ENCODE peak calls at places on chromosomes 1 and 21, in nine cellular contexts. One of them, this sample, is unnamed.

GRCh38 chr21:26845066-26845749 is at the start of gene ADAMTS1:
- DNase-seq in glutamatergic neuron: peak
- DNase-seq in endothelial cell: peak
- DNase-seq in lower lobe of right lung: peak
- DNase-seq in right lobe of liver: peak
- DNase-seq in RWPE1: peak
- DNase-seq in SK-N-SH: peak
- DNase-seq in WERI-Rb-1: no peak
- DNase-seq in breast epithelium: peak
- DNase-seq in this sample: peak

GRCh38 chr1:171740987-171741871 is 636 bp downstream of the VAMP4 start:
- DNase-seq in WERI-Rb-1: peak
- DNase-seq in breast epithelium: peak
- DNase-seq in glutamatergic neuron: peak
- DNase-seq in endothelial cell: peak
- DNase-seq in RWPE1: peak
- DNase-seq in right lobe of liver: peak
- DNase-seq in SK-N-SH: peak
- DNase-seq in lower lobe of right lung: peak
- DNase-seq in this sample: no peak

GRCh38 chr1:235943581-235944114 is 76.9 kb upstream of the LYST start:
- DNase-seq in breast epithelium: no peak
- DNase-seq in lower lobe of right lung: no peak
- DNase-seq in endothelial cell: no peak
- DNase-seq in glutamatergic neuron: no peak
- DNase-seq in right lobe of liver: peak
- DNase-seq in RWPE1: peak
- DNase-seq in SK-N-SH: no peak
- DNase-seq in WERI-Rb-1: no peak
- DNase-seq in this sample: no peak

GRCh38 chr1:45442272-45442671 is 48.7 kb downstream of the TESK2 start:
- DNase-seq in glutamatergic neuron: no peak
- DNase-seq in RWPE1: peak
- DNase-seq in SK-N-SH: no peak
- DNase-seq in endothelial cell: no peak
- DNase-seq in WERI-Rb-1: no peak
- DNase-seq in right lobe of liver: no peak
- DNase-seq in breast epithelium: no peak
- DNase-seq in lower lobe of right lung: no peak
- DNase-seq in this sample: no peak

GRCh38 chr1:220045356-220046051 is 801 bp downstream of the EPRS1 start:
- DNase-seq in lower lobe of right lung: no peak
- DNase-seq in WERI-Rb-1: no peak
- DNase-seq in glutamatergic neuron: no peak
- DNase-seq in endothelial cell: no peak
- DNase-seq in right lobe of liver: no peak
- DNase-seq in RWPE1: peak
- DNase-seq in SK-N-SH: peak
- DNase-seq in breast epithelium: no peak
- DNase-seq in this sample: no peak

GRCh38 chr1:15719721-15720120 is 16.3 kb upstream of the SLC25A34 start:
- DNase-seq in breast epithelium: no peak
- DNase-seq in SK-N-SH: no peak
- DNase-seq in RWPE1: no peak
- DNase-seq in WERI-Rb-1: peak
- DNase-seq in right lobe of liver: no peak
- DNase-seq in lower lobe of right lung: no peak
- DNase-seq in glutamatergic neuron: no peak
- DNase-seq in endothelial cell: no peak
- DNase-seq in this sample: no peak

GRCh38 chr1:202852163-202852904 is 36.6 kb downstream of the RABIF start:
- DNase-seq in WERI-Rb-1: peak
- DNase-seq in SK-N-SH: peak
- DNase-seq in lower lobe of right lung: no peak
- DNase-seq in endothelial cell: peak
- DNase-seq in RWPE1: peak
- DNase-seq in glutamatergic neuron: peak
- DNase-seq in breast epithelium: no peak
- DNase-seq in right lobe of liver: no peak
- DNase-seq in this sample: no peak

GRCh38 chr1:106768501-106768900 is 288.0 kb upstream of the PRMT6 start:
- DNase-seq in breast epithelium: no peak
- DNase-seq in WERI-Rb-1: no peak
- DNase-seq in RWPE1: peak
- DNase-seq in right lobe of liver: no peak
- DNase-seq in glutamatergic neuron: no peak
- DNase-seq in lower lobe of right lung: no peak
- DNase-seq in SK-N-SH: no peak
- DNase-seq in endothelial cell: no peak
- DNase-seq in this sample: no peak

GRCh38 chr1:93605812-93606512 is 75.7 kb downstream of the BCAR3 start:
- DNase-seq in lower lobe of right lung: no peak
- DNase-seq in right lobe of liver: no peak
- DNase-seq in endothelial cell: no peak
- DNase-seq in breast epithelium: no peak
- DNase-seq in RWPE1: peak
- DNase-seq in SK-N-SH: no peak
- DNase-seq in WERI-Rb-1: no peak
- DNase-seq in glutamatergic neuron: no peak
- DNase-seq in this sample: no peak

GRCh38 chr1:222570837-222571236 is 18.9 kb downstream of the TAF1A start:
- DNase-seq in breast epithelium: no peak
- DNase-seq in endothelial cell: no peak
- DNase-seq in RWPE1: no peak
- DNase-seq in WERI-Rb-1: no peak
- DNase-seq in right lobe of liver: no peak
- DNase-seq in lower lobe of right lung: no peak
- DNase-seq in glutamatergic neuron: no peak
- DNase-seq in SK-N-SH: no peak
- DNase-seq in this sample: no peak

GRCh38 chr21:33339135-33339534 is 14.4 kb downstream of the IFNAR1 start:
- DNase-seq in WERI-Rb-1: no peak
- DNase-seq in endothelial cell: no peak
- DNase-seq in breast epithelium: no peak
- DNase-seq in right lobe of liver: no peak
- DNase-seq in RWPE1: no peak
- DNase-seq in SK-N-SH: no peak
- DNase-seq in glutamatergic neuron: no peak
- DNase-seq in lower lobe of right lung: no peak
- DNase-seq in this sample: no peak

GRCh38 chr1:65255088-65256050 is 54.0 kb upstream of the DNAJC6 start:
- DNase-seq in WERI-Rb-1: peak
- DNase-seq in breast epithelium: no peak
- DNase-seq in SK-N-SH: peak
- DNase-seq in lower lobe of right lung: no peak
- DNase-seq in endothelial cell: peak
- DNase-seq in RWPE1: no peak
- DNase-seq in right lobe of liver: no peak
- DNase-seq in glutamatergic neuron: peak
- DNase-seq in this sample: no peak

GRCh38 chr1:27589841-27590426 is 14.0 kb downstream of the AHDC1 start:
- DNase-seq in lower lobe of right lung: peak
- DNase-seq in glutamatergic neuron: no peak
- DNase-seq in RWPE1: no peak
- DNase-seq in breast epithelium: no peak
- DNase-seq in SK-N-SH: peak
- DNase-seq in right lobe of liver: no peak
- DNase-seq in endothelial cell: no peak
- DNase-seq in WERI-Rb-1: no peak
- DNase-seq in this sample: no peak

GRCh38 chr1:165407398-165407797 is 37.5 kb downstream of the RXRG start:
- DNase-seq in right lobe of liver: no peak
- DNase-seq in breast epithelium: no peak
- DNase-seq in WERI-Rb-1: no peak
- DNase-seq in lower lobe of right lung: no peak
- DNase-seq in RWPE1: no peak
- DNase-seq in endothelial cell: no peak
- DNase-seq in SK-N-SH: peak
- DNase-seq in glutamatergic neuron: no peak
- DNase-seq in this sample: no peak

GRCh38 chr1:67173988-67174387 is 7.7 kb downstream of the IL23R start:
- DNase-seq in WERI-Rb-1: no peak
- DNase-seq in SK-N-SH: no peak
- DNase-seq in lower lobe of right lung: no peak
- DNase-seq in endothelial cell: no peak
- DNase-seq in RWPE1: no peak
- DNase-seq in breast epithelium: no peak
- DNase-seq in glutamatergic neuron: no peak
- DNase-seq in right lobe of liver: no peak
- DNase-seq in this sample: no peak

GRCh38 chr1:239952348-239953307 is 139.1 kb upstream of the FMN2 start:
- DNase-seq in RWPE1: peak
- DNase-seq in breast epithelium: no peak
- DNase-seq in glutamatergic neuron: peak
- DNase-seq in lower lobe of right lung: no peak
- DNase-seq in endothelial cell: peak
- DNase-seq in WERI-Rb-1: peak
- DNase-seq in SK-N-SH: no peak
- DNase-seq in right lobe of liver: peak
- DNase-seq in this sample: no peak

GRCh38 chr1:229385853-229386456 is 43.1 kb upstream of the CCSAP start:
- DNase-seq in WERI-Rb-1: no peak
- DNase-seq in endothelial cell: no peak
- DNase-seq in breast epithelium: no peak
- DNase-seq in SK-N-SH: no peak
- DNase-seq in glutamatergic neuron: no peak
- DNase-seq in RWPE1: no peak
- DNase-seq in right lobe of liver: no peak
- DNase-seq in lower lobe of right lung: no peak
- DNase-seq in this sample: no peak

GRCh38 chr1:186745531-186746146 is 65.4 kb upstream of the PTGS2 start:
- DNase-seq in SK-N-SH: no peak
- DNase-seq in RWPE1: no peak
- DNase-seq in endothelial cell: no peak
- DNase-seq in breast epithelium: no peak
- DNase-seq in lower lobe of right lung: no peak
- DNase-seq in WERI-Rb-1: no peak
- DNase-seq in right lobe of liver: no peak
- DNase-seq in glutamatergic neuron: no peak
- DNase-seq in this sample: no peak

GRCh38 chr21:21232320-21232719 is 234.1 kb downstream of the NCAM2 start:
- DNase-seq in glutamatergic neuron: no peak
- DNase-seq in right lobe of liver: no peak
- DNase-seq in lower lobe of right lung: no peak
- DNase-seq in SK-N-SH: peak
- DNase-seq in RWPE1: no peak
- DNase-seq in endothelial cell: peak
- DNase-seq in WERI-Rb-1: peak
- DNase-seq in breast epithelium: no peak
- DNase-seq in this sample: no peak

GRCh38 chr1:115764541-115764940 is 4.0 kb downstream of the CASQ2 start:
- DNase-seq in WERI-Rb-1: peak
- DNase-seq in lower lobe of right lung: no peak
- DNase-seq in SK-N-SH: peak
- DNase-seq in endothelial cell: peak
- DNase-seq in breast epithelium: no peak
- DNase-seq in right lobe of liver: peak
- DNase-seq in glutamatergic neuron: no peak
- DNase-seq in RWPE1: peak
- DNase-seq in this sample: no peak
- TF ChIP-seq CTCF in WERI-Rb-1: peak
- TF ChIP-seq CTCF in lower lobe of right lung: peak
- TF ChIP-seq CTCF in SK-N-SH: peak
- TF ChIP-seq CTCF in endothelial cell: no peak
- TF ChIP-seq CTCF in breast epithelium: peak
- TF ChIP-seq CTCF in right lobe of liver: peak
- TF ChIP-seq CTCF in glutamatergic neuron: no peak
- TF ChIP-seq CTCF in RWPE1: no peak
- TF ChIP-seq CTCF in this sample: peak

DNA sequence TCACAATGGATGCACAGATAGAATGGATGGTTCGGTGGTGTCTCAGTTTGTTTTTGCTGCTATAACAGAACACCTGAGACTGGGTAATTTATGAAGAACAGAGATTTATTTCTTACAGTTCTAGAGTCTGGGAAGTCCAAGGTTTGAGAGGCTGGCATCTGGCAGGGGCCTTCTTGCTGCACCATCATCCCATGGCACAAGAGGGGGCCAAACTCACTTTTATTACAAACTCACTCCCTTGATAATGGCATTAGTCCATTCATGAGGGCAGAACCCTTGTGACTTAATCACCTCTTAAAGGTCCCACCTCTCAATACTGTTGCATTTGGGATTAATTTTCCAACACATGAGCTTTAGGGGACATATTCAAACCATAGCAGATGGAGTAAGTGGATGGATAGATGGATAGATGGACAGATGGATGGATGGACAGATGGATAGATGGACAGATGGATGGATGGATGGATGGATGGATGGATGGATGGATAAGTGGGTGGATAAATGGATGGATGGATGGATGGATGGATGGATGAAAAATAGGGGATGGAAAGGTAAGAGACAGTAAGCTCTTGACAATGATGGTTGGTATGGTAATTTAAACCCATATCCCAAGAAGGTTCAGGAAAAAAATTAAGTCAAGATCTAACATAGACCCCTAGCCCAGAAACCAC is 16.5 kb downstream of the CAMK2N1 start:
- DNase-seq in WERI-Rb-1: no peak
- DNase-seq in SK-N-SH: no peak
- DNase-seq in glutamatergic neuron: no peak
- DNase-seq in endothelial cell: no peak
- DNase-seq in breast epithelium: no peak
- DNase-seq in right lobe of liver: no peak
- DNase-seq in lower lobe of right lung: no peak
- DNase-seq in RWPE1: no peak
- DNase-seq in this sample: no peak
- TF ChIP-seq CTCF in WERI-Rb-1: no peak
- TF ChIP-seq CTCF in SK-N-SH: peak
- TF ChIP-seq CTCF in glutamatergic neuron: no peak
- TF ChIP-seq CTCF in endothelial cell: no peak
- TF ChIP-seq CTCF in breast epithelium: no peak
- TF ChIP-seq CTCF in right lobe of liver: peak
- TF ChIP-seq CTCF in lower lobe of right lung: no peak
- TF ChIP-seq CTCF in RWPE1: no peak
- TF ChIP-seq CTCF in this sample: no peak

GRCh38 chr1:214398490-214398889 is 117.5 kb downstream of the SMYD2 start:
- DNase-seq in RWPE1: no peak
- DNase-seq in SK-N-SH: no peak
- DNase-seq in endothelial cell: no peak
- DNase-seq in lower lobe of right lung: no peak
- DNase-seq in glutamatergic neuron: no peak
- DNase-seq in right lobe of liver: no peak
- DNase-seq in breast epithelium: no peak
- DNase-seq in WERI-Rb-1: no peak
- DNase-seq in this sample: no peak
- TF ChIP-seq CTCF in RWPE1: no peak
- TF ChIP-seq CTCF in SK-N-SH: no peak
- TF ChIP-seq CTCF in endothelial cell: no peak
- TF ChIP-seq CTCF in lower lobe of right lung: no peak
- TF ChIP-seq CTCF in glutamatergic neuron: no peak
- TF ChIP-seq CTCF in right lobe of liver: no peak
- TF ChIP-seq CTCF in breast epithelium: no peak
- TF ChIP-seq CTCF in WERI-Rb-1: no peak
- TF ChIP-seq CTCF in this sample: no peak

DNA sequence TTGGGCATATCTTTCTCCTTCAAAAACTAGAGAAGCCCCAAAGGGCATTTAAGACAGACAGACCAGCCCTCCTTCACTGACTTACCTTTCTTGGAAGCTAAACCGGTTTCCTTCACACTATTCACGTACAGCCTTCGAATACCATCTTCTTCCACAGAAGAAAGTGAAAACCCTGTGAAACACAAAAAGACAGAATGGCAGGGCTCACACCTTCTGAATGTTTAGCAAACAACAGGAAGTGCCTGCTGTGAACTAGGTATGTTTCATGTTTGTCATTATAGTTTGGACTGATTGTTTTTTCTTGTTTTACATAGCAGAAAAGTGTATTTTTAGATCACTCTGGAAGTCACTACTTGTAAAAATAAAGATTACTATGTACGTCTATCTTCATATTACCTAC is 148.6 kb upstream of the KRTAP19-8 start:
- DNase-seq in endothelial cell: no peak
- DNase-seq in breast epithelium: no peak
- DNase-seq in glutamatergic neuron: no peak
- DNase-seq in WERI-Rb-1: no peak
- DNase-seq in SK-N-SH: no peak
- DNase-seq in RWPE1: no peak
- DNase-seq in right lobe of liver: no peak
- DNase-seq in lower lobe of right lung: no peak
- DNase-seq in this sample: no peak
- TF ChIP-seq CTCF in endothelial cell: no peak
- TF ChIP-seq CTCF in breast epithelium: no peak
- TF ChIP-seq CTCF in glutamatergic neuron: no peak
- TF ChIP-seq CTCF in WERI-Rb-1: no peak
- TF ChIP-seq CTCF in SK-N-SH: no peak
- TF ChIP-seq CTCF in RWPE1: no peak
- TF ChIP-seq CTCF in right lobe of liver: no peak
- TF ChIP-seq CTCF in lower lobe of right lung: no peak
- TF ChIP-seq CTCF in this sample: no peak

This sample was measured in type B pancreatic cell.